ENCODE peak calls at places on chromosomes 4 and X, in six cellular contexts. D, R, V, B, T and U are unnamed samples.

GRCh38 chr4:18020671-18021469 is 685 bp downstream of the LCORL start:
- DNase-seq in D (peak; percentile 39), R (peak; percentile 84), V (peak; percentile 31), B (peak; percentile 73), T (peak; percentile 32), U (peak; percentile 33)

GRCh38 chrX:138073626-138074025 is 507.7 kb downstream of the ZIC3 start:
- DNase-seq in D (no peak), R (no peak), V (no peak), B (no peak), T (no peak), U (no peak)

GRCh38 chr4:119735136-119735770 is 106.6 kb upstream of the PDE5A start:
- DNase-seq in D (no peak), R (no peak), V (no peak), B (no peak), T (no peak), U (no peak)

GRCh38 chrX:9832811-9833210 is 46.6 kb downstream of the SHROOM2 start:
- DNase-seq in D (no peak), R (no peak), V (no peak), B (no peak), T (no peak), U (no peak)

GRCh38 chr4:7040760-7041159 is 2.4 kb upstream of the TADA2B start:
- DNase-seq in D (no peak), R (no peak), V (no peak), B (no peak), T (no peak), U (no peak)

GRCh38 chr4:152499322-152499721 is 36.6 kb downstream of the FBXW7 start:
- DNase-seq in D (no peak), R (no peak), V (no peak), B (no peak), T (no peak), U (no peak)

GRCh38 chr4:61572160-61572559 is 372.0 kb downstream of the ADGRL3 start:
- DNase-seq in D (no peak), R (no peak), V (no peak), B (no peak), T (no peak), U (no peak)

GRCh38 chr4:147542229-147542990 is 61.5 kb downstream of the EDNRA start:
- DNase-seq in D (no peak), R (no peak), V (no peak), B (no peak), T (no peak), U (no peak)

GRCh38 chr4:57116245-57116644 is 6.1 kb upstream of the IGFBP7 start:
- DNase-seq in D (no peak), R (no peak), V (no peak), B (no peak), T (no peak), U (no peak)

GRCh38 chrX:12223650-12224049 is 85.4 kb downstream of the FRMPD4 start:
- DNase-seq in D (no peak), R (no peak), V (no peak), B (no peak), T (no peak), U (no peak)

GRCh38 chrX:150050387-150050786 is 112.1 kb upstream of the EOLA2 start:
- DNase-seq in D (no peak), R (peak; percentile 4), V (no peak), B (no peak), T (no peak), U (no peak)

GRCh38 chrX:153525451-153525850 is 8.0 kb downstream of the ATP2B3 start:
- DNase-seq in D (no peak), R (no peak), V (no peak), B (no peak), T (no peak), U (no peak)

GRCh38 chrX:105552395-105552794 is 269.9 kb upstream of the NRK start:
- DNase-seq in D (no peak), R (no peak), V (no peak), B (no peak), T (no peak), U (no peak)

DNA sequence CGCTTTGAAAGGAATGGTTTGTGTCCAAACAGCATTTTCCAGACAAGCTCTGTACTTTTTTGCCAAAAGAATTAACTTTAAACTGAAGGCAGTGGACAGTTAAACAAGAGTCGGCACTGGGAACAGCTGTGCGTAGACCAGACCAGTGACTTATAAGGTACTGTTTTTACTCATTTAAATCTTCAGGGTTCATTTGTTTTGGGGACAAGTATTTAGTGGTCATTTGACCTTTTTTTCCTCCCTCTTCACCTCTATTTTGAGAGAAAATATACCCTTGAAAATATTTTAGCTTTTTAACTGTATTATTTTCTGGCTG is 303.8 kb downstream of the ARHGAP24 start:
- DNase-seq in D (no peak), R (no peak), V (no peak), B (no peak), T (no peak), U (no peak)
- TF ChIP-seq POLR2A in D (no peak), R (no peak), V (no peak), B (no peak), T (no peak), U (no peak)

DNA sequence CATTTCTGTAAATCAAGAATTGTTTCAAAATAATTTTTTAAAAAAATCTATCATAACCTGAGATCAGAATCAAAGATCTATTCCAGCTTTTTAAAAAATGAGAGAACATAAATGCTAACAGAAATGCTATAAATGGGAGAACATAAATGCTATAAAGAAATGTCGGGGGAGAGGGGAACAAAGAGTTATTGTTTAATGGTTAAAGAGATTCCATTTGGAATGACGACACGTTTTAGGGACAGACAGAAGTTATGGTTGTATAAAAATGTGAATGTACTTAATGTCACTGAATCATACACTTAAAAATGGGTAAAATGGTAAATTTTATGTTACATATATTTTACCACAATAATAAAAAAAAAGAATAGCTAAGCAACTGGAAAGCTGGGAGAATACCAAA is 127.1 kb downstream of the ATRX start:
- DNase-seq in D (no peak), R (no peak), V (no peak), B (no peak), T (no peak), U (no peak)
- TF ChIP-seq POLR2AphosphoS5 in D (no peak), R (no peak), V (no peak), B (no peak), T (no peak), U (no peak)

GRCh38 chr4:28462766-28463165 is 1602.1 kb downstream of the STIM2 start:
- DNase-seq in D (no peak), R (no peak), V (no peak), B (no peak), T (no peak), U (no peak)
- TF ChIP-seq TAF1 in D (no peak), R (no peak), V (no peak), B (no peak), T (no peak), U (no peak)

GRCh38 chr4:130419576-130419975 is 1323.6 kb downstream of the C4orf33 start:
- DNase-seq in D (no peak), R (no peak), V (no peak), B (no peak), T (no peak), U (no peak)
- TF ChIP-seq POLR2A in D (no peak), R (no peak), V (no peak), B (no peak), T (no peak), U (no peak)

GRCh38 chr4:47577779-47578553 is 92.9 kb downstream of the ATP10D start:
- DNase-seq in D (no peak), R (no peak), V (no peak), B (no peak), T (no peak), U (no peak)
- TF ChIP-seq POLR2AphosphoS5 in D (no peak), R (no peak), V (no peak), B (no peak), T (no peak), U (no peak)

GRCh38 chr4:142563682-142564291 is 282.3 kb downstream of the INPP4B start:
- DNase-seq in D (no peak), R (no peak), V (no peak), B (no peak), T (peak; percentile 19), U (no peak)
- TF ChIP-seq TAF1 in D (no peak), R (no peak), V (no peak), B (no peak), T (no peak), U (no peak)

GRCh38 chrX:43654431-43655150 is 1.5 kb upstream of the MAOA start:
- DNase-seq in D (peak; percentile 60), R (peak; percentile 81), V (peak; percentile 58), B (peak; percentile 85), T (peak; percentile 19), U (peak; percentile 61)
- TF ChIP-seq POLR2A in D (no peak), R (no peak), V (no peak), B (peak; percentile 46), T (no peak), U (no peak)

DNA sequence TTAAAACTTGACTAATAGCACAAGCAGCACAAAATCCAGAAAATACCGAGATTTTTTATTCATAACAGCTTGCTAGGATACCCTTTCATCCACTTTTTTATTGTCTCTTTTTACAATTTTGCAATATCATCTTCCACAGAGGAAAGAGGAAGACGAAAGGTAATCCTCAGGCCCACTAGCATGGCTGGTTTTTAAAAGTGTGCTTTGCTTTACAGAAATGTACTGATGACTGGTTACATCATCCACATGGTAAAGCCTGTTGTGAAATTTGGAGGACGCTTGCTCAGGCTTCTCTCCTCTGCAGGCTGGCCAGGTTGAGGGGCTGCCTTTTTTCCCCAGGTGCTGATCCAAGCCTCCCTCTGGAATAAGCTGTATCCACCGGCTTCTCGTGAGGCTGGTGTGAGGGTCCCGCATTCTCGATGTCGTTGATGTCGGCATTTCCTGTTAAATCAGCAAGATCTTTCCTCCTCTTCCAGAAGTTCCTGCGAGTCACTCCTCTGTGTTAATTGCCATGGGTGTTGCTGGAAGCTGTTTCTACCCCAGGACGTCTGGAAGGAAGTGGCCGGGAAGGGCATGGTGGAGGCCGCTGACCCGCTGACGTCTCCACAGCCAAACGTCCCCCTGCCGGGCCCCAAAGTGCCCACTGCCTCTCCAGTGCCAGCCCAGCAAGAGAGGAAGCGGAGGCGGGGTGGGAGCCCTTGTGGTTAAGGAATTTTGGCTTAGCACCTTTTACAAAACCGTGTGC is 5.8 kb upstream of the DGKQ start:
- DNase-seq in D (no peak), R (no peak), V (no peak), B (peak; percentile 32), T (no peak), U (no peak)
- TF ChIP-seq POLR2AphosphoS5 in D (no peak), R (no peak), V (no peak), B (no peak), T (no peak), U (no peak)

DNA sequence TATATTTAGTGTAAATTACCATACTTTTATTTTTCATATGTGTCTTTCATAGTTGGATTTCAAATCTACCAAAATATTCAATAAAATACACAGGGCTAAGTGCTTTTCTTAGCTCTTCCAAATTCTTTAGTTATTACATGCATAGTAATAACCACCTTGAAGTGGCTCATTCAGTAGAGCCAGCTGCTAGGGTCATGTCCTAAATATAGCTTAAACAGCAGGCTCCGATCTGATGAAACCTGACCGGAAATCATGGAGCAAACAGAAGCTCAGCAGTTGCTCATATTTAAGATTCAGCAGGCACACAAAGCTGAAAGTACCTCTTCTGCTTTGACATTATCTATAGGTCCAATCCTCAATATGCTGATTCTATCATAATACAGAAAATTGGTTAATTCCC is 1470.4 kb downstream of the ADGRL3 start:
- DNase-seq in D (no peak), R (no peak), V (no peak), B (no peak), T (no peak), U (no peak)
- TF ChIP-seq TAF1 in D (no peak), R (no peak), V (no peak), B (no peak), T (no peak), U (no peak)